ENCODE peak calls at places on chromosomes 5 and 9, in four cellular contexts. U is pancreas, N is MM.1S, L is NB4. C is an unnamed sample.
A peak's percentile ranks its signal among the peaks of the same experiment; 100 is the strongest.

GRCh38 chr5:38554860-38555259 is 1.6 kb downstream of the LIFR start:
- DNase-seq in U (no peak), N (no peak), L (no peak), C (no peak)

GRCh38 chr9:113658565-113658935 is 195.0 kb downstream of the RGS3 start:
- DNase-seq in N (no peak), L (no peak), U (no peak), C (no peak)

GRCh38 chr5:171317225-171317624 is 8.2 kb downstream of the TLX3 start:
- DNase-seq in U (no peak), N (no peak), L (no peak), C (no peak)

GRCh38 chr5:157828949-157829639 is 29.9 kb downstream of the CLINT1 start:
- DNase-seq in N (no peak), L (peak; percentile 20), U (no peak), C (no peak)

GRCh38 chr5:16776611-16777251 is 159.4 kb downstream of the MYO10 start:
- DNase-seq in L (no peak), N (no peak), U (no peak), C (no peak)

GRCh38 chr5:171493646-171494393 is 74.4 kb downstream of the FGF18 start:
- DNase-seq in U (no peak), L (no peak), N (no peak), C (no peak)

GRCh38 chr5:154794525-154795234 is 39.5 kb downstream of the LARP1 start:
- DNase-seq in U (no peak), N (no peak), L (no peak), C (no peak)

GRCh38 chr5:127754259-127754658 is 51.1 kb downstream of the CCDC192 start:
- DNase-seq in L (no peak), N (no peak), U (no peak), C (no peak)

GRCh38 chr9:826500-827280 is 14.8 kb upstream of the DMRT1 start:
- DNase-seq in N (no peak), L (no peak), U (no peak), C (no peak)

GRCh38 chr9:36731576-36731975 is 158.9 kb downstream of the MELK start:
- DNase-seq in N (peak; percentile 13), L (peak; percentile 44), U (no peak), C (no peak)

GRCh38 chr9:91773166-91773565 is 176.9 kb downstream of the ROR2 start:
- DNase-seq in L (no peak), N (no peak), U (no peak), C (no peak)

GRCh38 chr9:91777437-91777836 is 172.6 kb downstream of the ROR2 start:
- DNase-seq in U (no peak), L (no peak), N (no peak), C (no peak)

GRCh38 chr9:91775708-91776028 is 174.4 kb downstream of the ROR2 start:
- DNase-seq in U (no peak), L (no peak), N (no peak), C (no peak)

GRCh38 chr9:91776409-91777365 is 173.3 kb downstream of the ROR2 start:
- DNase-seq in U (no peak), N (no peak), L (peak; percentile 13), C (no peak)

DNA sequence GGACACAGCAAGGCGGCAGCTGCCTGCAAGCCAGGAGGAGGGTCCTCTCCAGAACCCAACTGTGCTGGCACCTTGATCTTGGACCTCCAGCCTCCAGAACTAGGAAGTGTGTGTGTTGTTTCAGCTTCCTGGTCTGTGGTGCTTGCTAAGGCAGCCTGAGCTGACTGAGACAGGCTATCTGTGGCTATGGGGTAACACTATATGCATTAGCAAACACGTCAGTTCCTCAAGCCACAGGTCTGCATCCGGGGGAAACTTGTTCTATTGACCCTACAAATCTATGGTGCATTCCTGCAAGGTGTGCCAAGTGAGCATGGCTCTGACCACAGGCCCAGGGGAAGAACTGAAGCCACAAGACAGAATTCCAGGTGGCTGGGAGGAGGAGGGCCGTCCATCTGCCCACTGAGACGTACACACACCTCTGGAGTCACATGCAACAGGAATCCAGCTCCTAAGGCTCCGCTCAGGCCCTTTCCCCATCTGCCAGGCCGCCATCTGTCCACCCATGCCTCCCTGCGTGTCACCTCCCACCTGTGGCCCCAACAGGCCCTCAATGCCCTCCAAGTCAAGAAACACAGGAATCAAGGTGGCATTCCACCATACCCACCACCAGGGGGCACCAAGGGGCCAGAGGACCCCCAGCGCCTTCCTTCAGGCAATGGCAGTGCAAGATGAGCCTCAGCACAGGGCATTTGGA is 174.9 kb downstream of the ROR2 start:
- DNase-seq in U (peak; percentile 85), L (peak; percentile 75), N (peak; percentile 68), C (peak; percentile 81)
- TF ChIP-seq CTCF in U (peak; percentile 87), L (peak; percentile 80), N (peak; percentile 86), C (peak; percentile 91)

DNA sequence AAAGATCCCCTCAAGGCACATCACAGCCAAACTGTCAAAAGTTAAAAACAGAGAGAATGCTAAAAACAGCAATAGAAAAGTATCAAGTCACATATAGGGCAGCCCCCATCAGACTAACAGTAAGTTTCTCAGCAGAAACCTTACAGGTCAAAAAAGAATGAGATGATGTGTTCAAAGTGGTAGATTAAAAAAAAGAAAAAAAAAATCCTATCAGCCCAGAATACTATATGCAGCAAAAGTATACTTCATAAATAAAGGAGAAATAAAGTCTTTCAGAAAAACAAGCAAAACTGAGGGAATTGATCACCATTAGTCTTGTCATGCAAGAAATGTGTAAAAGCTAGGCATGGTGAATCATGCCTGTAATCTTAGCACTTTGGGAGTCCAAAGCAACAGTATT is 99.9 kb upstream of the RAD23B start:
- DNase-seq in N (no peak), L (no peak), U (no peak), C (no peak)
- TF ChIP-seq CTCF in N (no peak), L (no peak), U (no peak), C (no peak)

GRCh38 chr5:111159845-111160244 is 64.3 kb upstream of the CAMK4 start:
- DNase-seq in N (no peak), L (no peak), U (no peak), C (no peak)
- TF ChIP-seq CTCF in N (no peak), L (no peak), U (no peak), C (peak; percentile 31)

DNA sequence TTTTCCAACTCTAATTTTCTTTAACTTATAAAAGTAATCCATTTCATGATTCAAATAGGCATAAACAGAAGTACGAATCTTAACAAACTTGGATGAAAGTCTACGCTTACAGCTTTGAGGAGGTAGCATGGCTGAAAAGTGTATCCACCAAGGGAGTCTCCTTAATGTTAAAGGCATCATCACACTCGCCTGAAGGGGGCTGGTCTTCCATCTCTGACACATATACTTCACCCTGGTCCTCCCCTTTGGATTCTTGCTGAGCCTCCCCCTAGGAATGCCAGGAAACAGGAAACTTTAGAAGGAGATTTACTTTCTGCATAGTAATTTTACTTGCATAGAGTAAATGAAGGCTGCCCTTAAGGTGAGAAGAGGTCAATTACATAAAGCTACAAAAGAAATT is 10.3 kb upstream of the NME5 start:
- DNase-seq in U (no peak), N (no peak), L (no peak), C (no peak)
- TF ChIP-seq CTCF in U (no peak), N (no peak), L (no peak), C (no peak)

C was measured in GM13977.